ENCODE peak calls at places on chromosomes 16 and 17, in eight cellular contexts. R is NCI-H1092 treated with DMSO at 0.1 percent for 48 hours; E is cardiac fibroblast; H is stimulated activated naive CD8-positive, alpha-beta T cell treated with anti-CD3 and anti-CD28 coated beads, Interleukin-15, Interleukin-2, amounts not matched to agents 100 U/mL and 50 U/mL, for 24 hours; A is HFF-Myc; U is activated CD4-positive, alpha-beta memory T cell treated with anti-CD3 and anti-CD28 coated beads for 36 hours; Q is lower lobe of right lung; F is hypothalamus. D is an unnamed sample.

GRCh38 chr16:23147666-23148065 is 1.6 kb downstream of the USP31 start:
- DNase-seq in R (no peak), E (no peak), H (no peak), A (no peak), U (no peak), Q (no peak), F (no peak), D (no peak)

GRCh38 chr17:42174126-42174783 is 6.7 kb downstream of the KCNH4 start:
- DNase-seq in R (no peak), E (no peak), H (no peak), A (no peak), U (no peak), Q (no peak), F (no peak), D (no peak)

GRCh38 chr17:75428775-75429469 is 23.4 kb upstream of the GRB2 start:
- DNase-seq in R (no peak), E (peak; percentile 66), H (no peak), A (no peak), U (no peak), Q (no peak), F (no peak), D (no peak)

GRCh38 chr16:50204426-50205108 is 51.5 kb downstream of the TENT4B start:
- DNase-seq in R (no peak), E (no peak), H (no peak), A (no peak), U (no peak), Q (no peak), F (no peak), D (no peak)

GRCh38 chr16:87202346-87202745 is 114.8 kb downstream of the C16orf95 start:
- DNase-seq in R (no peak), E (peak; percentile 36), H (no peak), A (no peak), U (no peak), Q (no peak), F (no peak), D (no peak)

GRCh38 chr16:52494145-52494544 is 52.8 kb downstream of the TOX3 start:
- DNase-seq in R (peak; percentile 50), E (no peak), H (no peak), A (no peak), U (no peak), Q (no peak), F (no peak), D (no peak)

GRCh38 chr16:11913425-11914079 is 2.2 kb downstream of the GSPT1 start:
- DNase-seq in R (no peak), E (no peak), H (peak; percentile 14), A (no peak), U (peak; percentile 44), Q (no peak), F (no peak), D (no peak)

GRCh38 chr17:71740866-71741265 is 380.0 kb upstream of the SOX9 start:
- DNase-seq in R (no peak), E (no peak), H (no peak), A (no peak), U (no peak), Q (no peak), F (no peak), D (no peak)

GRCh38 chr17:82246365-82247174 is 17.7 kb downstream of the SLC16A3 start:
- DNase-seq in R (no peak), E (peak; percentile 45), H (no peak), A (no peak), U (no peak), Q (peak; percentile 45), F (no peak), D (no peak)

GRCh38 chr17:49035470-49036269 is 38.5 kb downstream of the IGF2BP1 start:
- DNase-seq in R (peak; percentile 24), E (peak; percentile 65), H (peak; percentile 57), A (no peak), U (peak; percentile 50), Q (peak; percentile 47), F (no peak), D (no peak)

GRCh38 chr17:4393806-4394205 is 27.3 kb upstream of the UBE2G1 start:
- DNase-seq in R (no peak), E (no peak), H (no peak), A (no peak), U (no peak), Q (no peak), F (no peak), D (no peak)

GRCh38 chr16:69187891-69188451 is 1.0 kb downstream of the SNTB2 start:
- DNase-seq in R (peak; percentile 72), E (peak; percentile 49), H (peak; percentile 37), A (no peak), U (peak; percentile 53), Q (peak; percentile 61), F (no peak), D (no peak)

GRCh38 chr16:8958344-8958808 is 5.3 kb downstream of the USP7 start:
- DNase-seq in R (no peak), E (peak; percentile 36), H (peak; percentile 43), A (no peak), U (peak; percentile 57), Q (no peak), F (no peak), D (no peak)

GRCh38 chr17:8885968-8886674 is 18.6 kb upstream of the PIK3R6 start:
- DNase-seq in R (no peak), E (no peak), H (no peak), A (no peak), U (no peak), Q (peak; percentile 49), F (no peak), D (no peak)

GRCh38 chr16:50263940-50264929 is 2.1 kb upstream of the ADCY7 start:
- DNase-seq in R (no peak), E (peak; percentile 41), H (peak; percentile 28), A (no peak), U (peak; percentile 78), Q (no peak), F (no peak), D (no peak)

GRCh38 chr16:24723663-24724062 is 5.8 kb upstream of the TNRC6A start:
- DNase-seq in R (no peak), E (no peak), H (no peak), A (no peak), U (no peak), Q (no peak), F (no peak), D (no peak)

GRCh38 chr16:79842197-79842596 is 241.7 kb upstream of the MAF start:
- DNase-seq in R (no peak), E (no peak), H (no peak), A (no peak), U (no peak), Q (no peak), F (no peak), D (no peak)

GRCh38 chr17:67049025-67049739 is 4.8 kb downstream of the CACNG1 start:
- DNase-seq in R (no peak), E (no peak), H (no peak), A (no peak), U (no peak), Q (no peak), F (no peak), D (no peak)

GRCh38 chr17:44522883-44523671 is 19.9 kb upstream of the GPATCH8 start:
- DNase-seq in R (peak; percentile 19), E (peak; percentile 79), H (peak; percentile 79), A (no peak), U (peak; percentile 82), Q (peak; percentile 81), F (no peak), D (peak; percentile 45)

GRCh38 chr17:76735006-76735405 is 2.1 kb downstream of the SRSF2 start:
- DNase-seq in R (no peak), E (peak; percentile 51), H (no peak), A (no peak), U (no peak), Q (no peak), F (no peak), D (no peak)

GRCh38 chr16:87072101-87072500 is 245.1 kb downstream of the C16orf95 start:
- DNase-seq in R (no peak), E (no peak), H (no peak), A (no peak), U (no peak), Q (no peak), F (no peak), D (no peak)

GRCh38 chr17:10071141-10071540 is 127.3 kb downstream of the GAS7 start:
- DNase-seq in R (no peak), E (no peak), H (no peak), A (no peak), U (no peak), Q (no peak), F (no peak), D (no peak)

GRCh38 chr16:82882982-82883863 is 256.5 kb downstream of the CDH13 start:
- DNase-seq in R (no peak), E (no peak), H (no peak), A (no peak), U (no peak), Q (no peak), F (no peak), D (no peak)

GRCh38 chr17:73099504-73099903 is 7.0 kb upstream of the SLC39A11 start:
- DNase-seq in R (no peak), E (no peak), H (no peak), A (no peak), U (no peak), Q (no peak), F (no peak), D (no peak)

GRCh38 chr16:50303605-50304466 is 37.5 kb downstream of the ADCY7 start:
- DNase-seq in R (no peak), E (peak; percentile 33), H (no peak), A (no peak), U (no peak), Q (peak; percentile 68), F (no peak), D (no peak)

GRCh38 chr16:76059186-76059585 is 218.0 kb upstream of the CNTNAP4 start:
- DNase-seq in R (no peak), E (no peak), H (no peak), A (no peak), U (no peak), Q (no peak), F (no peak), D (no peak)

GRCh38 chr16:57152096-57153093 is 33.4 kb downstream of the PSME3IP1 start:
- DNase-seq in R (no peak), E (no peak), H (no peak), A (no peak), U (no peak), Q (no peak), F (no peak), D (no peak)

GRCh38 chr17:71260366-71260765 is 860.5 kb upstream of the SOX9 start:
- DNase-seq in R (peak; percentile 4), E (no peak), H (no peak), A (no peak), U (no peak), Q (no peak), F (no peak), D (no peak)

GRCh38 chr17:10292057-10292931 is 80.5 kb downstream of the MYH13 start:
- DNase-seq in R (no peak), E (peak; percentile 84), H (no peak), A (no peak), U (no peak), Q (no peak), F (no peak), D (no peak)

GRCh38 chr17:77593081-77593480 is 365.4 kb upstream of the TNRC6C start:
- DNase-seq in R (no peak), E (no peak), H (no peak), A (no peak), U (no peak), Q (no peak), F (no peak), D (no peak)

GRCh38 chr17:43832168-43832975 is 574 bp downstream of the MPP3 start:
- DNase-seq in R (no peak), E (peak; percentile 55), H (peak; percentile 30), A (no peak), U (peak; percentile 25), Q (peak; percentile 69), F (no peak), D (no peak)

GRCh38 chr17:10837987-10838386 is at the start of gene PIRT:
- DNase-seq in R (no peak), E (no peak), H (no peak), A (no peak), U (no peak), Q (no peak), F (no peak), D (no peak)